ENCODE peak calls at places on chromosome 10, in five cellular contexts. One of them, this sample, is unnamed.

GRCh38 chr10:110354322-110354766 is 49.6 kb upstream of the SMNDC1 start:
- DNase-seq in transverse colon: peak; percentile 91
- DNase-seq in brain microvascular endothelial cell: peak; percentile 84
- DNase-seq in SJCRH30: peak; percentile 77
- DNase-seq in AG04449: peak; percentile 51
- DNase-seq in this sample: peak; percentile 92

GRCh38 chr10:70850097-70850496 is 34.3 kb downstream of the SGPL1 start:
- DNase-seq in transverse colon: no peak
- DNase-seq in brain microvascular endothelial cell: peak; percentile 27
- DNase-seq in SJCRH30: no peak
- DNase-seq in AG04449: no peak
- DNase-seq in this sample: no peak

GRCh38 chr10:128147669-128148068 is 21.4 kb upstream of the MKI67 start:
- DNase-seq in transverse colon: no peak
- DNase-seq in brain microvascular endothelial cell: peak; percentile 21
- DNase-seq in SJCRH30: no peak
- DNase-seq in AG04449: peak; percentile 75
- DNase-seq in this sample: no peak

GRCh38 chr10:86946215-86947170 is 10.9 kb downstream of the MMRN2 start:
- DNase-seq in transverse colon: peak; percentile 25
- DNase-seq in brain microvascular endothelial cell: no peak
- DNase-seq in SJCRH30: peak; percentile 49
- DNase-seq in AG04449: no peak
- DNase-seq in this sample: peak; percentile 56

GRCh38 chr10:108005627-108006026 is 841.1 kb upstream of the SORCS1 start:
- DNase-seq in transverse colon: no peak
- DNase-seq in brain microvascular endothelial cell: no peak
- DNase-seq in SJCRH30: no peak
- DNase-seq in AG04449: no peak
- DNase-seq in this sample: no peak

GRCh38 chr10:29657719-29658274 is 23.0 kb upstream of the SVIL start:
- DNase-seq in transverse colon: no peak
- DNase-seq in brain microvascular endothelial cell: no peak
- DNase-seq in SJCRH30: peak; percentile 28
- DNase-seq in AG04449: no peak
- DNase-seq in this sample: no peak

GRCh38 chr10:17396004-17396403 is 58.4 kb downstream of the ST8SIA6 start:
- DNase-seq in transverse colon: no peak
- DNase-seq in brain microvascular endothelial cell: no peak
- DNase-seq in SJCRH30: no peak
- DNase-seq in AG04449: no peak
- DNase-seq in this sample: no peak

GRCh38 chr10:52525761-52526160 is 211.7 kb downstream of the DKK1 start:
- DNase-seq in transverse colon: no peak
- DNase-seq in brain microvascular endothelial cell: peak; percentile 69
- DNase-seq in SJCRH30: no peak
- DNase-seq in AG04449: peak; percentile 42
- DNase-seq in this sample: no peak

GRCh38 chr10:47449102-47449978 is 34.6 kb downstream of the ANXA8 start:
- DNase-seq in transverse colon: no peak
- DNase-seq in brain microvascular endothelial cell: no peak
- DNase-seq in SJCRH30: peak; percentile 22
- DNase-seq in AG04449: no peak
- DNase-seq in this sample: no peak

GRCh38 chr10:118692911-118693310 is 61.9 kb downstream of the CACUL1 start:
- DNase-seq in transverse colon: no peak
- DNase-seq in brain microvascular endothelial cell: peak; percentile 48
- DNase-seq in SJCRH30: no peak
- DNase-seq in AG04449: peak; percentile 79
- DNase-seq in this sample: no peak

GRCh38 chr10:43292745-43293676 is 26.1 kb upstream of the RASGEF1A start:
- DNase-seq in transverse colon: peak; percentile 65
- DNase-seq in brain microvascular endothelial cell: peak; percentile 49
- DNase-seq in SJCRH30: peak; percentile 26
- DNase-seq in AG04449: no peak
- DNase-seq in this sample: peak; percentile 50

GRCh38 chr10:26556756-26557640 is 118.9 kb downstream of the APBB1IP start:
- DNase-seq in transverse colon: no peak
- DNase-seq in brain microvascular endothelial cell: peak; percentile 40
- DNase-seq in SJCRH30: peak; percentile 14
- DNase-seq in AG04449: no peak
- DNase-seq in this sample: peak; percentile 31

GRCh38 chr10:108496131-108496530 is 1331.6 kb upstream of the SORCS1 start:
- DNase-seq in transverse colon: no peak
- DNase-seq in brain microvascular endothelial cell: no peak
- DNase-seq in SJCRH30: no peak
- DNase-seq in AG04449: peak; percentile 10
- DNase-seq in this sample: no peak

GRCh38 chr10:121553861-121554264 is 44.4 kb downstream of the FGFR2 start:
- DNase-seq in transverse colon: peak; percentile 37
- DNase-seq in brain microvascular endothelial cell: no peak
- DNase-seq in SJCRH30: no peak
- DNase-seq in AG04449: no peak
- DNase-seq in this sample: peak; percentile 38

GRCh38 chr10:5528989-5529701 is 4.4 kb downstream of the CALML3 start:
- DNase-seq in transverse colon: peak; percentile 4
- DNase-seq in brain microvascular endothelial cell: no peak
- DNase-seq in SJCRH30: no peak
- DNase-seq in AG04449: no peak
- DNase-seq in this sample: no peak

GRCh38 chr10:56722912-56723311 is 361.9 kb upstream of the ZWINT start:
- DNase-seq in transverse colon: no peak
- DNase-seq in brain microvascular endothelial cell: no peak
- DNase-seq in SJCRH30: no peak
- DNase-seq in AG04449: no peak
- DNase-seq in this sample: no peak

GRCh38 chr10:103540722-103541121 is 47.2 kb downstream of the NEURL1 start:
- DNase-seq in transverse colon: no peak
- DNase-seq in brain microvascular endothelial cell: no peak
- DNase-seq in SJCRH30: no peak
- DNase-seq in AG04449: no peak
- DNase-seq in this sample: no peak

GRCh38 chr10:34713875-34714274 is 101.2 kb downstream of the PARD3 start:
- DNase-seq in transverse colon: no peak
- DNase-seq in brain microvascular endothelial cell: no peak
- DNase-seq in SJCRH30: no peak
- DNase-seq in AG04449: no peak
- DNase-seq in this sample: no peak

GRCh38 chr10:11553773-11554381 is 57.6 kb downstream of the USP6NL start:
- DNase-seq in transverse colon: no peak
- DNase-seq in brain microvascular endothelial cell: no peak
- DNase-seq in SJCRH30: no peak
- DNase-seq in AG04449: no peak
- DNase-seq in this sample: no peak

GRCh38 chr10:49414496-49414895 is 18.6 kb upstream of the DRGX start:
- DNase-seq in transverse colon: no peak
- DNase-seq in brain microvascular endothelial cell: no peak
- DNase-seq in SJCRH30: no peak
- DNase-seq in AG04449: no peak
- DNase-seq in this sample: no peak

GRCh38 chr10:102279104-102279503 is 33.8 kb downstream of the GBF1 start:
- DNase-seq in transverse colon: no peak
- DNase-seq in brain microvascular endothelial cell: no peak
- DNase-seq in SJCRH30: no peak
- DNase-seq in AG04449: no peak
- DNase-seq in this sample: no peak

GRCh38 chr10:57898231-57898630 is 369.5 kb downstream of the IPMK start:
- DNase-seq in transverse colon: peak; percentile 31
- DNase-seq in brain microvascular endothelial cell: no peak
- DNase-seq in SJCRH30: no peak
- DNase-seq in AG04449: no peak
- DNase-seq in this sample: no peak

GRCh38 chr10:17784701-17785100 is 24.4 kb upstream of the MRC1 start:
- DNase-seq in transverse colon: no peak
- DNase-seq in brain microvascular endothelial cell: peak; percentile 47
- DNase-seq in SJCRH30: no peak
- DNase-seq in AG04449: no peak
- DNase-seq in this sample: no peak

GRCh38 chr10:4243651-4244050 is 458.6 kb upstream of the KLF6 start:
- DNase-seq in transverse colon: no peak
- DNase-seq in brain microvascular endothelial cell: peak; percentile 98
- DNase-seq in SJCRH30: peak; percentile 15
- DNase-seq in AG04449: peak; percentile 99
- DNase-seq in this sample: peak; percentile 55

GRCh38 chr10:23779287-23779686 is 340.4 kb downstream of the OTUD1 start:
- DNase-seq in transverse colon: no peak
- DNase-seq in brain microvascular endothelial cell: no peak
- DNase-seq in SJCRH30: no peak
- DNase-seq in AG04449: no peak
- DNase-seq in this sample: no peak

GRCh38 chr10:123044391-123044790 is 35.6 kb downstream of the ACADSB start:
- DNase-seq in transverse colon: no peak
- DNase-seq in brain microvascular endothelial cell: no peak
- DNase-seq in SJCRH30: no peak
- DNase-seq in AG04449: no peak
- DNase-seq in this sample: no peak

GRCh38 chr10:11639861-11640764 is 28.7 kb upstream of the USP6NL start:
- DNase-seq in transverse colon: no peak
- DNase-seq in brain microvascular endothelial cell: no peak
- DNase-seq in SJCRH30: no peak
- DNase-seq in AG04449: no peak
- DNase-seq in this sample: no peak

GRCh38 chr10:100041620-100042019 is 31.9 kb upstream of the DNMBP start:
- DNase-seq in transverse colon: no peak
- DNase-seq in brain microvascular endothelial cell: no peak
- DNase-seq in SJCRH30: no peak
- DNase-seq in AG04449: no peak
- DNase-seq in this sample: no peak

GRCh38 chr10:601356-601963 is 88.0 kb downstream of the DIP2C start:
- DNase-seq in transverse colon: no peak
- DNase-seq in brain microvascular endothelial cell: no peak
- DNase-seq in SJCRH30: no peak
- DNase-seq in AG04449: no peak
- DNase-seq in this sample: no peak

GRCh38 chr10:8416755-8417154 is 362.3 kb downstream of the GATA3 start:
- DNase-seq in transverse colon: no peak
- DNase-seq in brain microvascular endothelial cell: no peak
- DNase-seq in SJCRH30: no peak
- DNase-seq in AG04449: no peak
- DNase-seq in this sample: no peak

GRCh38 chr10:71431216-71431944 is 34.7 kb downstream of the CDH23 start:
- DNase-seq in transverse colon: no peak
- DNase-seq in brain microvascular endothelial cell: no peak
- DNase-seq in SJCRH30: no peak
- DNase-seq in AG04449: no peak
- DNase-seq in this sample: peak; percentile 14

GRCh38 chr10:77459905-77460304 is 177.7 kb downstream of the KCNMA1 start:
- DNase-seq in transverse colon: no peak
- DNase-seq in brain microvascular endothelial cell: no peak
- DNase-seq in SJCRH30: no peak
- DNase-seq in AG04449: no peak
- DNase-seq in this sample: no peak

GRCh38 chr10:98076086-98076485 is 45.7 kb upstream of the CRTAC1 start:
- DNase-seq in transverse colon: no peak
- DNase-seq in brain microvascular endothelial cell: no peak
- DNase-seq in SJCRH30: no peak
- DNase-seq in AG04449: no peak
- DNase-seq in this sample: no peak

GRCh38 chr10:90993340-90993739 is 72.5 kb upstream of the ANKRD1 start:
- DNase-seq in transverse colon: no peak
- DNase-seq in brain microvascular endothelial cell: no peak
- DNase-seq in SJCRH30: no peak
- DNase-seq in AG04449: no peak
- DNase-seq in this sample: no peak
- H3K4me3 ChIP-seq in transverse colon: no peak overlapping the region
- H3K4me3 ChIP-seq in brain microvascular endothelial cell: no peak overlapping the region
- H3K4me3 ChIP-seq in SJCRH30: no peak overlapping the region
- H3K4me3 ChIP-seq in AG04449: no peak overlapping the region
- H3K4me3 ChIP-seq in this sample: no peak overlapping the region

GRCh38 chr10:45421231-45422097 is 47.4 kb downstream of the ALOX5 start:
- DNase-seq in transverse colon: peak; percentile 58
- DNase-seq in brain microvascular endothelial cell: no peak
- DNase-seq in SJCRH30: peak; percentile 11
- DNase-seq in AG04449: no peak
- DNase-seq in this sample: no peak

GRCh38 chr10:45418859-45419672 is 45.0 kb downstream of the ALOX5 start:
- DNase-seq in transverse colon: peak; percentile 72
- DNase-seq in brain microvascular endothelial cell: peak; percentile 15
- DNase-seq in SJCRH30: no peak
- DNase-seq in AG04449: no peak
- DNase-seq in this sample: peak; percentile 67

GRCh38 chr10:45420453-45421192 is 46.6 kb downstream of the ALOX5 start:
- DNase-seq in transverse colon: peak; percentile 87
- DNase-seq in brain microvascular endothelial cell: no peak
- DNase-seq in SJCRH30: peak; percentile 58
- DNase-seq in AG04449: no peak
- DNase-seq in this sample: peak; percentile 79

GRCh38 chr10:45418417-45418858 is 44.4 kb downstream of the ALOX5 start:
- DNase-seq in transverse colon: no peak
- DNase-seq in brain microvascular endothelial cell: no peak
- DNase-seq in SJCRH30: no peak
- DNase-seq in AG04449: no peak
- DNase-seq in this sample: no peak

GRCh38 chr10:45419673-45420020 is 45.6 kb downstream of the ALOX5 start:
- DNase-seq in transverse colon: no peak
- DNase-seq in brain microvascular endothelial cell: no peak
- DNase-seq in SJCRH30: no peak
- DNase-seq in AG04449: no peak
- DNase-seq in this sample: no peak
- H3K4me3 ChIP-seq in transverse colon: peak overlapping the region; percentile 43
- H3K4me3 ChIP-seq in brain microvascular endothelial cell: peak overlapping the region; percentile 53
- H3K4me3 ChIP-seq in SJCRH30: no peak overlapping the region
- H3K4me3 ChIP-seq in AG04449: peak overlapping the region; percentile 51
- H3K4me3 ChIP-seq in this sample: no peak overlapping the region

GRCh38 chr10:21529236-21529910 is 3.9 kb upstream of the SKIDA1 start:
- DNase-seq in transverse colon: no peak
- DNase-seq in brain microvascular endothelial cell: no peak
- DNase-seq in SJCRH30: no peak
- DNase-seq in AG04449: no peak
- DNase-seq in this sample: no peak
- H3K4me3 ChIP-seq in transverse colon: no peak overlapping the region
- H3K4me3 ChIP-seq in brain microvascular endothelial cell: no peak overlapping the region
- H3K4me3 ChIP-seq in SJCRH30: peak overlapping the region; percentile 70
- H3K4me3 ChIP-seq in AG04449: no peak overlapping the region
- H3K4me3 ChIP-seq in this sample: no peak overlapping the region

DNA sequence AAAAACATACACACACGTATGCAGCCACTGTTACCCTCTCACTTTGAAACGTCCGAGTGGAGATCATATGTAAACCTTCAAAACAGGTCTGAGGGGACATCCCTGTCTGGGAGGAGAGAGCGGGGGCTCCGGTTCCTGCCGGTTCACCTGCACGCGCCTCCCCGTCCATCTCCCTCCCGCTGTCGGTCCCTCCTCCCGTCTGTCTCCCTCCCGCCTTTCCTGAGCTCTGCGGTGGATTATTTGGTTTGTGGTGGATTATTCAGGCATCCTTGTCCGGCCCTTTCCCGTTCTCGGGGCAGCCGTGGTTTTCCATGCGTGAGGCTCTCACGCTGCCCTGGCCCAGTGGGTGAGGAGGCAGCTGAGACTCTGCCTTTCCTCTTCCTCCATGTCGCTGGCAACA is 59.8 kb downstream of the NKX6-2 start:
- DNase-seq in transverse colon: no peak
- DNase-seq in brain microvascular endothelial cell: no peak
- DNase-seq in SJCRH30: no peak
- DNase-seq in AG04449: no peak
- DNase-seq in this sample: no peak
- H3K4me3 ChIP-seq in transverse colon: no peak overlapping the region
- H3K4me3 ChIP-seq in brain microvascular endothelial cell: no peak overlapping the region
- H3K4me3 ChIP-seq in SJCRH30: no peak overlapping the region
- H3K4me3 ChIP-seq in AG04449: no peak overlapping the region
- H3K4me3 ChIP-seq in this sample: no peak overlapping the region